ENCODE peak calls at places on chromosomes 5 and 9, in six cellular contexts. Y is OCI-LY7; R is CD8-positive, alpha-beta T cell; F is left lung; B is heart left ventricle; Z is kidney. X is an unnamed sample. For H3K4me1, the result is how much of the 10 kb centered on the place peaks cover.

GRCh38 chr9:126056312-126057021 is 270.2 kb upstream of the MVB12B start:
- DNase-seq in Z (peak), Y (no peak), B (no peak), R (no peak), F (no peak), X (peak)

GRCh38 chr5:138273834-138274188 is 610 bp downstream of the GFRA3 start:
- DNase-seq in R (no peak), Y (no peak), F (no peak), Z (no peak), B (no peak), X (no peak)

GRCh38 chr9:121889990-121890563 is 203.0 kb downstream of the TTLL11 start:
- DNase-seq in Y (no peak), R (no peak), F (no peak), Z (no peak), B (no peak), X (no peak)

GRCh38 chr9:2281031-2281802 is 266.1 kb downstream of the SMARCA2 start:
- DNase-seq in F (no peak), Z (no peak), Y (no peak), B (no peak), R (no peak), X (no peak)

GRCh38 chr5:135486679-135487395 is 34.7 kb upstream of the TIFAB start:
- DNase-seq in Y (no peak), F (no peak), R (no peak), Z (no peak), B (no peak), X (no peak)

GRCh38 chr9:137878957-137879555 is 1.5 kb downstream of the CACNA1B start:
- DNase-seq in Z (no peak), R (no peak), F (no peak), B (no peak), Y (no peak), X (no peak)

GRCh38 chr5:87582149-87582548 is 169.4 kb upstream of the CCNH start:
- DNase-seq in F (no peak), Z (no peak), B (no peak), Y (no peak), R (no peak), X (no peak)

GRCh38 chr5:758698-759053 is 25.9 kb downstream of the ZDHHC11B start:
- DNase-seq in Y (no peak), B (no peak), R (no peak), F (peak), Z (peak), X (peak)

GRCh38 chr5:178234753-178235599 is 2.4 kb upstream of the PHYKPL start:
- DNase-seq in R (peak), Y (peak), F (peak), Z (peak), B (peak), X (peak)

GRCh38 chr9:19409406-19410194 is 791 bp downstream of the ACER2 start:
- DNase-seq in F (no peak), Y (peak), B (peak), R (no peak), Z (peak), X (peak)

GRCh38 chr9:108724669-108725068 is 131.1 kb downstream of the ACTL7B start:
- DNase-seq in Z (no peak), B (no peak), Y (no peak), F (no peak), R (no peak), X (no peak)

GRCh38 chr9:133733074-133733408 is 5.1 kb downstream of the SARDH start:
- DNase-seq in R (no peak), Z (no peak), B (no peak), F (no peak), Y (no peak), X (no peak)

GRCh38 chr5:107894361-107894760 is 223.6 kb upstream of the EFNA5 start:
- DNase-seq in B (no peak), Z (no peak), Y (no peak), R (no peak), F (no peak), X (no peak)

GRCh38 chr5:142792865-142793232 is 22.7 kb downstream of the ARHGAP26 start:
- DNase-seq in F (no peak), R (no peak), Z (no peak), B (no peak), Y (no peak), X (no peak)

GRCh38 chr5:1000329-1000728 is 8.3 kb upstream of the NKD2 start:
- DNase-seq in F (peak), Z (peak), B (no peak), R (no peak), Y (no peak), X (no peak)

GRCh38 chr5:146084376-146084775 is 21.0 kb downstream of the PLAC8L1 start:
- DNase-seq in Z (no peak), B (no peak), Y (no peak), R (no peak), F (no peak), X (no peak)

GRCh38 chr5:65721050-65721774 is 697 bp downstream of the SGTB start:
- DNase-seq in Z (no peak), F (peak), R (no peak), B (peak), Y (peak), X (peak)

GRCh38 chr9:95481000-95481399 is 35.8 kb downstream of the PTCH1 start:
- DNase-seq in R (no peak), Z (no peak), F (no peak), B (no peak), Y (no peak), X (no peak)

GRCh38 chr9:131530930-131531832 is at the start of gene UCK1:
- DNase-seq in Z (peak), R (peak), Y (peak), B (peak), F (peak), X (peak)

GRCh38 chr9:121945849-121946248 is 147.3 kb downstream of the TTLL11 start:
- DNase-seq in Z (no peak), Y (peak), R (no peak), B (no peak), F (no peak), X (no peak)

GRCh38 chr5:101543780-101544179 is 640.7 kb upstream of the ST8SIA4 start:
- DNase-seq in Y (no peak), B (no peak), R (no peak), Z (no peak), F (no peak), X (no peak)

GRCh38 chr5:98977723-98978122 is 48.9 kb upstream of the CHD1 start:
- DNase-seq in F (no peak), B (no peak), R (no peak), Z (no peak), Y (no peak), X (no peak)

GRCh38 chr5:74993743-74994142 is 58.6 kb downstream of the GCNT4 start:
- DNase-seq in R (no peak), Z (no peak), F (no peak), B (no peak), Y (no peak), X (no peak)

GRCh38 chr5:38845555-38846378 is at the start of gene OSMR:
- DNase-seq in Y (no peak), R (no peak), F (peak), B (peak), Z (peak), X (peak)

GRCh38 chr9:35774907-35775635 is 16.3 kb upstream of the NPR2 start:
- DNase-seq in Y (peak), Z (no peak), R (no peak), B (peak), F (no peak), X (no peak)

GRCh38 chr5:34412769-34413168 is 243.4 kb upstream of the RAI14 start:
- DNase-seq in Z (no peak), B (no peak), F (no peak), R (no peak), Y (no peak), X (no peak)

DNA sequence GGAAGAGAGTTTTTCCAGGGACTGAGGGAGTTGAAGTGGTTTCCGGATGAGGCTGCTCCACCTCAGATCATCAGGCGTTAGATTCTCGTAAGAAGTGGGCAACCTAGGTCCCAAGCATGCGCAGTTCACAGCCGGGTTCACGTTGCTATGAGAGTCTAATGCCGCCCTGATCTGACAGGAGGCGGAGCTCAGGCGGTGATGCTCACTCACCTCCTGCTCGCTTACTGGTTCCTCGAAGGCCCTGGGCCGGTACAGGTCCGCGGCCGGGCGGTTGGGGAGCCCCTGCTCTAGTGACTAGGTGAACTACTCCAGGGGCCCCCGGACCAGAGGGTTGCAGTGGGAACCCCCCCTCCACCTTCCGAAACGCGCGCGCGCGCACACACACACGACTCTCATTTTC is 997 bp upstream of the RNF130 start:
- DNase-seq in F (peak), Y (no peak), Z (peak), R (no peak), B (no peak), X (no peak)
- H3K4me3 ChIP-seq in F (no peak), Y (no peak), Z (peak), R (peak), B (no peak), X (peak)

GRCh38 chr5:109590799-109591198 is 98.9 kb upstream of the MAN2A1 start:
- DNase-seq in Z (no peak), F (no peak), Y (no peak), B (no peak), R (no peak), X (no peak)
- TF ChIP-seq CTCF in Z (no peak), F (no peak), Y (no peak), B (no peak), R (no peak), X (no peak)

DNA sequence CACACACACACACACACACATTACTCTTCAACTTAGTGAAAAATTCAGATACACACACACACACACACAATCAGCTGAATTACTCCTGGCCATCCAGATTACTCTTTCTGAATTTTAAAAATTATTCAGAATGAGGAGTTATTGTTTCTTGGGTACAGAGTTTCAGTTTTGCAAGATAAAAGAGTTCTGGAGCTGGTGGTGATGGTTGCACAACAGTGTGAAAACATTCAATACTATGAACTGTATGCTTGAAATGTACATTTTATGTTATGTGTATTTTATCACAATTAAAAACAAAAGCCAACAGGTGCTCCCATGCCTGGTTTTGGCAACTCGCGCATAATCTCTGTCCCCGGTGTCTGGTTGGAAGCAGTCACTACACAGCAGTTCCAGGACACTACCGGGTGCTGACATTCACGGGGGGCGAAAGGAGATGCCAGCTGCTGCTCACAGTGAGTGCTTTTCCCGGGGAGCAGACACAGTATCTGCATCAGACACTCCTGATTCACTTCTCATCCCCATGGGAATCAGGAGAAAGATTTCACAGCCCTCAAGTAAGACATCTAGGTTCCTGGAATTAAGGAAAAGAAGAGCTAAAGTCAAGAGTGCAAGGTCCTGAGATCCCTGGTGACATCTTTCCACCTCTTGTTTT is 55.7 kb downstream of the LHFPL2 start:
- DNase-seq in R (no peak), Y (no peak), Z (no peak), B (no peak), F (no peak), X (no peak)
- H3K4me1 ChIP-seq in R (under half), Y (under half), Z (under half), B (half or more), F (half or more), X (under half)

GRCh38 chr5:95285406-95285761 is 490 bp upstream of the MCTP1 start:
- DNase-seq in F (no peak), B (no peak), R (no peak), Y (no peak), Z (no peak), X (no peak)
- H3K4me3 ChIP-seq in F (peak), B (peak), R (no peak), Y (no peak), Z (peak), X (peak)

GRCh38 chr5:166073921-166074838 is 2217.3 kb upstream of the WWC1 start:
- DNase-seq in B (no peak), Z (no peak), Y (no peak), F (no peak), R (no peak), X (no peak)

GRCh38 chr5:166068547-166069335 is 2222.7 kb upstream of the WWC1 start:
- DNase-seq in Y (no peak), R (no peak), F (no peak), B (no peak), Z (no peak), X (no peak)
- TF ChIP-seq CTCF in Y (no peak), R (no peak), F (no peak), B (no peak), Z (no peak), X (no peak)

GRCh38 chr9:81613002-81613750 is 76.2 kb downstream of the TLE1 start:
- DNase-seq in B (peak), F (no peak), Y (no peak), Z (peak), R (no peak), X (no peak)
- H3K4me1 ChIP-seq in B (under half), F (under half), Y (under half), Z (under half), R (under half), X (under half)

GRCh38 chr9:105259731-105260612 is 15.5 kb downstream of the SLC44A1 start:
- DNase-seq in F (no peak), B (no peak), R (no peak), Z (no peak), Y (peak), X (no peak)

GRCh38 chr9:105259274-105259673 is 14.8 kb downstream of the SLC44A1 start:
- DNase-seq in F (no peak), R (no peak), Z (no peak), B (no peak), Y (peak), X (no peak)

GRCh38 chr9:105264380-105264779 is 19.9 kb downstream of the SLC44A1 start:
- DNase-seq in F (no peak), Z (no peak), Y (no peak), R (no peak), B (no peak), X (no peak)

GRCh38 chr9:105258225-105258737 is 13.8 kb downstream of the SLC44A1 start:
- DNase-seq in Y (peak), F (no peak), B (no peak), Z (no peak), R (no peak), X (no peak)

GRCh38 chr9:105262497-105262896 is 18.0 kb downstream of the SLC44A1 start:
- DNase-seq in Z (no peak), B (no peak), Y (no peak), R (no peak), F (no peak), X (no peak)
- H3K4me3 ChIP-seq in Z (no peak), B (no peak), Y (no peak), R (no peak), F (no peak), X (no peak)

GRCh38 chr9:78115073-78115472 is 83.5 kb upstream of the GNAQ start:
- DNase-seq in Z (no peak), B (no peak), R (no peak), Y (peak), F (no peak), X (no peak)
- TF ChIP-seq CTCF in Z (no peak), B (no peak), R (peak), Y (peak), F (no peak), X (peak)

GRCh38 chr5:143893638-143894037 is 81.7 kb downstream of the HMHB1 start:
- DNase-seq in F (no peak), B (peak), R (no peak), Y (no peak), Z (no peak), X (no peak)
- H3K4me1 ChIP-seq in F (under half), B (under half), R (under half), Y (under half), Z (under half), X (under half)

X was measured in upper lobe of right lung.